ENCODE peak calls at places on chromosomes 3 and 15, in five cellular contexts. X, S, L, N and F are unnamed samples.

GRCh38 chr3:16839271-16840110 is 45.3 kb upstream of the PLCL2 start:
- DNase-seq in X (no peak), S (no peak), L (no peak), N (no peak), F (no peak)

GRCh38 chr3:33911525-33912322 is 113.3 kb downstream of the PDCD6IP start:
- DNase-seq in X (peak; percentile 51), S (no peak), L (no peak), N (peak; percentile 51), F (no peak)

GRCh38 chr15:45630958-45631691 is 3.7 kb upstream of the SQOR start:
- DNase-seq in X (no peak), S (no peak), L (no peak), N (peak; percentile 96), F (no peak)

GRCh38 chr15:96355561-96356129 is 25.1 kb downstream of the NR2F2 start:
- DNase-seq in X (no peak), S (no peak), L (no peak), N (no peak), F (no peak)

GRCh38 chr15:83379574-83379973 is 67.6 kb upstream of the SH3GL3 start:
- DNase-seq in X (no peak), S (no peak), L (no peak), N (peak; percentile 41), F (no peak)

GRCh38 chr3:107958151-107958550 is 132.7 kb downstream of the CD47 start:
- DNase-seq in X (no peak), S (no peak), L (no peak), N (peak; percentile 49), F (no peak)

GRCh38 chr3:99648091-99648490 is 9.7 kb downstream of the COL8A1 start:
- DNase-seq in X (no peak), S (no peak), L (no peak), N (peak; percentile 60), F (no peak)

GRCh38 chr3:54660599-54661210 is 267.2 kb downstream of the LRTM1 start:
- DNase-seq in X (no peak), S (no peak), L (no peak), N (peak; percentile 33), F (no peak)

GRCh38 chr3:113819866-113820265 is 18.7 kb upstream of the GRAMD1C start:
- DNase-seq in X (no peak), S (no peak), L (no peak), N (no peak), F (no peak)

GRCh38 chr3:110384601-110385000 is 687.0 kb upstream of the NECTIN3 start:
- DNase-seq in X (no peak), S (no peak), L (no peak), N (peak; percentile 53), F (no peak)

GRCh38 chr3:153399636-153400035 is 237.6 kb downstream of the RAP2B start:
- DNase-seq in X (no peak), S (no peak), L (no peak), N (no peak), F (no peak)

GRCh38 chr3:189146842-189147241 is 24.9 kb upstream of the TPRG1 start:
- DNase-seq in X (no peak), S (no peak), L (no peak), N (no peak), F (no peak)

GRCh38 chr15:61444585-61444984 is 215.5 kb upstream of the RORA start:
- DNase-seq in X (no peak), S (no peak), L (no peak), N (no peak), F (no peak)

GRCh38 chr15:31347067-31347975 is 20.7 kb downstream of the KLF13 start:
- DNase-seq in X (no peak), S (peak; percentile 30), L (peak; percentile 86), N (no peak), F (peak; percentile 88)

GRCh38 chr3:179451335-179452165 is at the start of gene GNB4:
- DNase-seq in X (peak; percentile 93), S (peak; percentile 33), L (peak; percentile 79), N (peak; percentile 83), F (peak; percentile 70)

GRCh38 chr3:111238896-111239295 is 167.3 kb downstream of the NECTIN3 start:
- DNase-seq in X (no peak), S (no peak), L (no peak), N (no peak), F (no peak)

GRCh38 chr15:40471778-40472130 is 970 bp downstream of the CHST14 start:
- DNase-seq in X (no peak), S (peak; percentile 32), L (no peak), N (peak; percentile 22), F (no peak)